ENCODE peak calls at places on chromosomes 2 and 18, in six cellular contexts. J is ovary, T is fibroblast of lung, F is GM23338, I is tibial nerve, O is AG10803. P is an unnamed sample.

GRCh38 chr18:11955299-11956029 is 25.8 kb upstream of the IMPA2 start:
- DNase-seq in F (peak), I (peak), J (no peak), T (peak), O (peak), P (peak)

GRCh38 chr18:46759885-46760284 is 3.0 kb upstream of the ST8SIA5 start:
- DNase-seq in T (no peak), O (no peak), J (no peak), F (no peak), I (no peak), P (no peak)

GRCh38 chr2:109330056-109330455 is 201.1 kb downstream of the SH3RF3 start:
- DNase-seq in T (peak), I (no peak), O (peak), J (no peak), F (no peak), P (peak)

GRCh38 chr2:10336283-10336682 is 33.6 kb downstream of the HPCAL1 start:
- DNase-seq in J (no peak), T (no peak), O (no peak), F (no peak), I (no peak), P (no peak)

GRCh38 chr2:46970334-46971288 is 55.0 kb upstream of the MCFD2 start:
- DNase-seq in J (peak), I (peak), F (no peak), O (peak), T (peak), P (peak)

GRCh38 chr18:59681521-59682004 is 15.7 kb downstream of the CCBE1 start:
- DNase-seq in T (no peak), O (no peak), J (no peak), I (no peak), F (no peak), P (no peak)

GRCh38 chr2:205556841-205557539 is 125.3 kb upstream of the NRP2 start:
- DNase-seq in F (peak), I (no peak), O (no peak), T (no peak), J (no peak), P (no peak)

GRCh38 chr2:216478151-216478550 is 20.5 kb upstream of the RPL37A start:
- DNase-seq in F (no peak), I (no peak), J (no peak), T (peak), O (peak), P (peak)

GRCh38 chr2:141933226-141933625 is 197.6 kb downstream of the LRP1B start:
- DNase-seq in O (no peak), I (no peak), F (no peak), T (peak), J (no peak), P (no peak)

GRCh38 chr2:119545076-119545475 is 827 bp downstream of the CFAP221 start:
- DNase-seq in J (no peak), T (no peak), O (peak), I (no peak), F (no peak), P (no peak)

GRCh38 chr18:51076503-51076902 is 46.5 kb downstream of the SMAD4 start:
- DNase-seq in F (no peak), I (no peak), O (no peak), T (peak), J (no peak), P (no peak)

GRCh38 chr18:2515408-2515807 is 55.9 kb downstream of the METTL4 start:
- DNase-seq in I (no peak), T (peak), J (no peak), O (peak), F (no peak), P (peak)

GRCh38 chr2:26786207-26787023 is 559 bp downstream of the CENPA start:
- DNase-seq in T (peak), J (no peak), O (no peak), F (no peak), I (no peak), P (peak)

GRCh38 chr18:61643884-61644647 is 248.7 kb downstream of the RNF152 start:
- DNase-seq in F (no peak), I (no peak), J (no peak), T (no peak), O (no peak), P (no peak)

GRCh38 chr2:96325038-96325883 is at the start of gene ITPRIPL1:
- DNase-seq in I (no peak), F (peak), J (no peak), T (no peak), O (no peak), P (peak)

GRCh38 chr2:70009776-70010175 is 48.3 kb upstream of the ASPRV1 start:
- DNase-seq in O (no peak), I (no peak), J (no peak), T (no peak), F (no peak), P (peak)

GRCh38 chr2:239040152-239040761 is 192.4 kb downstream of the TWIST2 start:
- DNase-seq in J (no peak), F (no peak), O (no peak), T (no peak), I (no peak), P (no peak)

GRCh38 chr2:181462032-181462431 is 4.8 kb downstream of the ITGA4 start:
- DNase-seq in J (no peak), T (peak), O (no peak), I (no peak), F (no peak), P (no peak)
- H3K4me3 ChIP-seq in J (no peak), T (no peak), O (no peak), I (no peak), F (no peak), P (no peak)

DNA sequence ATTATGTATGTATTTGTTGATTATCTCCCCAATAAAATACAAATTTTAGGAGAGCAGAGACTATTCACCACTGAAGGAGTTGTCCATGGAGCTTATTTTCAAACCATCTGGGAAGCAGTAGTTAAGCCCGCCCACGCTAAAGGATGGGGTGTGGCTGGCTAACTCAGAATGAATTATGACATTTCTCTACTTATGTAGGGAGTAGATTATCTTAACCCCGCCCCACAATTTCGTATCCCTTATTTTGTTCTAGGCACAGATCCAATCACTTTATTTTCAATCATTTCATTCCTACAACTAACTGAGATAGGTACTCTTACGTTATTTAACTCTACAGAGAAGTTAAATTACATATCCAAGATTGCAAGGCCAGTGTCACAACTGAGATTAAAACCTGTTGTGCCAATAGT is 1.4 kb upstream of the LAPTM4A start:
- DNase-seq in O (peak), I (peak), F (peak), T (peak), J (peak), P (peak)
- H3K4me3 ChIP-seq in O (peak), I (peak), F (peak), T (peak), J (peak), P (peak)

DNA sequence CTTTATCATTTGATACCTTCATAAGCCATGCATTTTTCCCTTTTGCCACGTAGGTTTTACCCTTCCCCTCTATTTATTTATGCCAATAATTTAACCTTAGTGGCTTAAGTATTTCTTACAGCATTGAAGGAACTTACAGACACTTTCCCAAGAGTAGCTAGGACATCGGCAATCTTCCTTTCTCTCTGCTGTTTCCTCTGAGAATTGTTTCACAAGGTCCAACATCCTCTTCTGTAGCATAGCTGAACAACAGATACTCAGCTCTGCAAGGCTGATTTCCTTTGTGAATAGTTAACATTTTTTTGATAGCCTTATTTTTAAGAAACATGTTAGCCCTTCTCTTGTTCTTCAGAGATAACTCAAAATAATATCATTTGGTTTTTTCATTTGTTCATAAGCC is 1.1 kb upstream of the GCA start:
- DNase-seq in T (no peak), J (no peak), F (no peak), I (no peak), O (no peak), P (no peak)
- H3K4me3 ChIP-seq in T (no peak), J (no peak), F (no peak), I (no peak), O (no peak), P (no peak)

GRCh38 chr2:101402637-101403036 is 15.3 kb upstream of the CREG2 start:
- DNase-seq in O (no peak), I (no peak), J (no peak), F (no peak), T (no peak), P (no peak)
- H3K4me3 ChIP-seq in O (no peak), I (no peak), J (no peak), F (no peak), T (no peak), P (no peak)

GRCh38 chr18:6431659-6432318 is 17.1 kb upstream of the L3MBTL4 start:
- DNase-seq in F (no peak), I (no peak), O (no peak), T (no peak), J (no peak), P (no peak)

GRCh38 chr18:6437937-6438818 is 23.5 kb upstream of the L3MBTL4 start:
- DNase-seq in I (no peak), F (no peak), T (no peak), J (peak), O (no peak), P (no peak)

GRCh38 chr18:6435731-6436130 is 21.0 kb upstream of the L3MBTL4 start:
- DNase-seq in J (no peak), O (no peak), F (no peak), I (no peak), T (no peak), P (no peak)

DNA sequence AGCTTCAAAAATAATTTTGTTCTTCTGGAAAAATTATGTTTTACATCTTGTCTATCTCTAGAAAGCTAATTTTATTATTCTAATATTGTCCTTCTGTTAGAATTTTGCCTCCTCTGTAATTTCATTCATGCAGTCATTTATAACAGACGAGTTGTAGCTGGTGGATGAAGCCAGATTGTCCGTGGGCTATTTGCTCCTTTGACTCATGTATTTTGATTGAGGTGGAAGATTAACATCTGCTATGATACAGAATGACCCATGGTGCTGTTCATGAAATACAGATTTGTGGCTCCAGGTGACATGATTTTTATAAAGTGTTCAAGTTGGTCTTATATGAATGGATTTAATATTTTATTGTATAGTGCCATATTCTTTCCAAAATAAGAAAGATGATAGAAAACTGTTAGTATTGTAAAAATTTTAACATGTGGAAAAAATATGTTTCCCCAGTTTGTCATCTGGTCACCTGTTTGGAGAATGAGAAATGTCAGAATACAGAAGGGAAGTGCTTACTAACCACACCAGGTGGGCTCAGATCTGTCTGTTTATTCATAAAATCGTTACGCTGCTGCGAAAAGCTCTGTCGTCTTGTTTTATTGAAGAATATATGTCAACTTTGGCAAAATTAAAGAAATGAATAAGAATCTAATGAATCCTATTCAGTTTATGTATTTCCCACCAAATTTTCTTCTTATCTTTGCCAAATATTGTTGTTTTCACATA is 20.4 kb upstream of the L3MBTL4 start:
- DNase-seq in T (no peak), F (no peak), J (no peak), O (no peak), I (no peak), P (no peak)
- H3K4me3 ChIP-seq in T (no peak), F (no peak), J (no peak), O (no peak), I (no peak), P (no peak)

GRCh38 chr2:158501301-158501700 is 44.5 kb downstream of the PKP4 start:
- DNase-seq in F (no peak), T (no peak), O (peak), J (no peak), I (no peak), P (no peak)
- H3K4me3 ChIP-seq in F (no peak), T (no peak), O (no peak), J (no peak), I (no peak), P (no peak)

DNA sequence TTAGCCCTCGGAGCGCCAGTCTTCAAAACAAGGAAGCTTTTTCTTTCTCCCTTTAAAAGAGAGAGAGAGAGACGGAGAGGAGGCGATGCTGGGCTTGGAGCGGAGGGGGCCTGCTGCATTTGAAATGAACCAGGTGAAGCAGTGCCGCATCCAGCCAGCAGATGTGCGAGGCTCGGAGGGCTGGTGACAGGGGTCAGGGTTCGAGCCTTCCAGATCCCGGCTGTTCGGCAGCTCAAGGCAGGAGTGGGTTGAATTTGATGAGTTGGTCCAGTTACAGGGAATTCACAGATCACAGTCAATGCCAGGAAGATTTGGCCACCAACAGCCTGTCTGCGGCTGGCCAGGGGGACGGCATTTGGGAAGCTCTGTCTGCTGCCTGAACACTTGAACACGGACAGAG is 48.6 kb downstream of the PTGR3 start:
- DNase-seq in J (no peak), F (peak), T (no peak), O (peak), I (no peak), P (no peak)
- H3K4me3 ChIP-seq in J (no peak), F (no peak), T (peak), O (peak), I (peak), P (peak)

DNA sequence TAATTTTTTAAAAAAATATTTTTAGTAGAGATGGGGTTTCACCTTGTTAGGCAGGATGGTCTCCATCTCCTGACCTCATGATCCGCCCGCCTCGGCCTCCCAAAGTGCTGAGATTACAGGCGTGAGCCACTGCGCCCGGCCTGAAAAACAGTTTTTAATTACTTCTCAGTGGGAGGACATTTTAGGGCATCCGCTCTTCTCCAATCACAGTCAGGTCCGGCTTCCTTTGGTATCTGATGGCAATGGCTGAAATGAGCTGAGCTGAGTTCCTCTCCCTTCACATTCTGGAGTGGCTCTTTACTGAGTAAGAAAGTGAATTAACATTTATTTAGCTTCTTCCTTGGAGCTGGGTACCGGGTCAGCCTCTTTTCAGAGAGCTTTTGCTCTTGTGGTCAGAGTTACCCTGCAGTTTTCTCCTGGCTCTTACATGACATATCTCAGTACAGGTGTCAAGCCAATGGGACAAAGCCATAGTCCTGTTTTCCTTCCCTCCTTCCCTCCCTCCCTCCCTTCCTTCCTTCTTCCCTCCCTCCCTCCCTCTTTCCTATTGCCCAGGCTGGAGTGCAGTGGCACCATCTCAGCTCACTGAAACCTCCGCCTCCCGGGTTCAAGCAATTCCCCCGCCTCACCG is 1.1 kb upstream of the TTC27 start:
- DNase-seq in O (no peak), J (no peak), T (no peak), I (no peak), F (peak), P (peak)
- H3K4me3 ChIP-seq in O (no peak), J (peak), T (no peak), I (peak), F (peak), P (no peak)

DNA sequence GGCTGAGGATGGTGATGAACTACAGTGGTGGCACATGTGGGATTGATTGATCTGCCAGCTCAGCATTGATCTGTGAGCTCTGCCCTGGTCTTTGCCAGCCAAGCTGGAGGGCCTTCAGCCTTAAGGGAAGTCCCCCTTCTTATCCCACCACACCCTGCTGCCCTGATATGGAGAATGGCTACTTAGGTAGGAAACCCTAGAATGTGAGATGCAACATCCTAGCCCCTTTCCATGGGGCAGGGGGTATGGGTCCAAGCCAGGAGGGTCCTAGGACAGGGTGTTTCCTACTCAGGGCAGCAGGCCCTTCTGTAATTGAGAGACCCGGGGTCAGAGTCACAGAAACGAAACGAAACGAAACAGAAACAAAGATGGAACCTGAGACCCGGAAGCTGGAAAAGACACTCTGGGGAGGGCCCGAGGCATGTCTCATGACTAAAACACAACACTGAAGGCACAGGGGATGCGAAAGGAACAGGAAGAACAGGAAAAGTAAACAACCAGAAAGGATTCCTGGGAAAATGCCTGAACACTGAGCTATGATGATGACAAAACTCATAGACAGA is 16.9 kb upstream of the SULT1C2 start:
- DNase-seq in O (peak), J (no peak), F (no peak), I (peak), T (peak), P (peak)
- H3K4me3 ChIP-seq in O (no peak), J (no peak), F (no peak), I (peak), T (peak), P (peak)